ENCODE peak calls at places on chromosomes 4 and X, in nine cellular contexts. P is IMR-90, F is Caco-2, N is astrocyte of the spinal cord, T is suprapubic skin, O is H1, U is heart left ventricle, D is kidney epithelial cell, M is AG04450. H is an unnamed sample.

GRCh38 chr4:73668806-73669205 is 48.6 kb upstream of the RASSF6 start:
- DNase-seq in P (no peak), F (no peak), N (peak), T (no peak), O (no peak), U (no peak), D (no peak), M (no peak), H (no peak)

GRCh38 chrX:118973389-118974087 is 880 bp upstream of the LONRF3 start:
- DNase-seq in P (no peak), F (no peak), N (no peak), T (peak), O (no peak), U (no peak), D (no peak), M (no peak), H (no peak)

GRCh38 chr4:138576684-138577083 is 334.5 kb upstream of the SLC7A11 start:
- DNase-seq in P (peak), F (peak), N (peak), T (no peak), O (no peak), U (no peak), D (no peak), M (peak), H (peak)

GRCh38 chr4:172411180-172411579 is 598.0 kb downstream of the GALNTL6 start:
- DNase-seq in P (no peak), F (no peak), N (no peak), T (no peak), O (no peak), U (no peak), D (no peak), M (no peak), H (no peak)

GRCh38 chr4:168124008-168124641 is 31.8 kb downstream of the ANXA10 start:
- DNase-seq in P (peak), F (no peak), N (peak), T (no peak), O (no peak), U (no peak), D (no peak), M (peak), H (no peak)

GRCh38 chrX:41881166-41881565 is 42.2 kb downstream of the CASK start:
- DNase-seq in P (no peak), F (no peak), N (no peak), T (no peak), O (no peak), U (no peak), D (no peak), M (no peak), H (no peak)

GRCh38 chr4:155809835-155810234 is 51.0 kb downstream of the GUCY1B1 start:
- DNase-seq in P (peak), F (peak), N (peak), T (no peak), O (no peak), U (no peak), D (no peak), M (peak), H (peak)

GRCh38 chr4:188941524-188942109 is 802.4 kb downstream of the TRIML1 start:
- DNase-seq in P (peak), F (no peak), N (peak), T (no peak), O (no peak), U (no peak), D (peak), M (peak), H (peak)

GRCh38 chrX:3250946-3251345 is 95.5 kb downstream of the MXRA5 start:
- DNase-seq in P (peak), F (no peak), N (no peak), T (no peak), O (no peak), U (no peak), D (no peak), M (no peak), H (no peak)

GRCh38 chr4:83217721-83218522 is 66.7 kb downstream of the COQ2 start:
- DNase-seq in P (no peak), F (no peak), N (no peak), T (no peak), O (no peak), U (no peak), D (no peak), M (no peak), H (no peak)

GRCh38 chrX:47579537-47579936 is 2.7 kb upstream of the TIMP1 start:
- DNase-seq in P (peak), F (no peak), N (peak), T (no peak), O (no peak), U (no peak), D (no peak), M (no peak), H (no peak)

GRCh38 chr4:128565565-128566186 is 243.8 kb upstream of the JADE1 start:
- DNase-seq in P (no peak), F (peak), N (no peak), T (no peak), O (peak), U (peak), D (no peak), M (no peak), H (no peak)

GRCh38 chrX:136214551-136214950 is 36.6 kb downstream of the MAP7D3 start:
- DNase-seq in P (peak), F (peak), N (peak), T (no peak), O (no peak), U (no peak), D (peak), M (peak), H (peak)

GRCh38 chr4:84493092-84493850 is 5.8 kb downstream of the NKX6-1 start:
- DNase-seq in P (peak), F (peak), N (peak), T (no peak), O (peak), U (no peak), D (no peak), M (no peak), H (no peak)

GRCh38 chr4:2757426-2757825 is 1.3 kb upstream of the TNIP2 start:
- DNase-seq in P (no peak), F (no peak), N (no peak), T (no peak), O (no peak), U (no peak), D (no peak), M (no peak), H (no peak)

GRCh38 chr4:153616005-153616555 is 68.0 kb upstream of the TLR2 start:
- DNase-seq in P (no peak), F (no peak), N (no peak), T (no peak), O (no peak), U (no peak), D (no peak), M (no peak), H (no peak)

GRCh38 chrX:152638443-152638904 is 779 bp downstream of the GABRQ start:
- DNase-seq in P (no peak), F (no peak), N (no peak), T (no peak), O (peak), U (no peak), D (no peak), M (no peak), H (no peak)

GRCh38 chr4:8871417-8872401 is at the start of gene HMX1:
- DNase-seq in P (no peak), F (peak), N (no peak), T (no peak), O (peak), U (no peak), D (no peak), M (no peak), H (no peak)

GRCh38 chr4:10008208-10009005 is 12.9 kb downstream of the SLC2A9 start:
- DNase-seq in P (peak), F (no peak), N (peak), T (no peak), O (no peak), U (no peak), D (no peak), M (no peak), H (no peak)

GRCh38 chr4:180058731-180059215 is 2184.4 kb upstream of the TENM3 start:
- DNase-seq in P (peak), F (peak), N (peak), T (no peak), O (peak), U (peak), D (no peak), M (no peak), H (no peak)

GRCh38 chr4:63787326-63787725 is 621.9 kb downstream of the TECRL start:
- DNase-seq in P (no peak), F (no peak), N (no peak), T (no peak), O (no peak), U (no peak), D (no peak), M (no peak), H (no peak)

GRCh38 chrX:136047969-136048368 is 62.7 kb downstream of the SLC9A6 start:
- DNase-seq in P (peak), F (no peak), N (peak), T (no peak), O (no peak), U (no peak), D (no peak), M (no peak), H (no peak)

GRCh38 chr4:156538651-156539285 is 432.8 kb downstream of the PDGFC start:
- DNase-seq in P (no peak), F (no peak), N (no peak), T (no peak), O (no peak), U (no peak), D (no peak), M (no peak), H (no peak)

DNA sequence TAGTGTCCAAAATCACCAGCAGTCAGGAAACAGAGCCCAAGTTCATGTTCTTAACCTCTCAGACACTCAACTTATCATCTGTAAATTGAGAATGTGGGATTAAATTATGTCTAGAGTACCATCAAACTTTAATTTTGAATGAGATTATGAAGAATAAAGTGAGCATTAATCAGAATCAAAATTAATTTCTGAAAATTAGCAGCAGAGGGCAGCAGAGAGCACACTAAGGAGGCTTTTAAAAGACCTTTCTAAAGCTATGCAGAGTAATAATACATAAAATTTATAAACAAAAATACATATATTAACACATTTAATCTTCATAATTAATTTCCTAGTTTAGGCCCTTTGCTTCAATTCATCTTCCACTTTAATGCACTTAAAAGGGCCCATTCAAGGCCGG is 7.1 kb downstream of the TASL start:
- DNase-seq in P (peak), F (peak), N (peak), T (no peak), O (no peak), U (no peak), D (no peak), M (no peak), H (peak)
- TF ChIP-seq CTCF in P (peak), F (peak), N (peak), T (peak), O (no peak), U (peak), D (peak), M (peak), H (peak)

GRCh38 chrX:40144576-40144975 is 46.8 kb upstream of the BCOR start:
- DNase-seq in P (no peak), F (no peak), N (no peak), T (no peak), O (no peak), U (no peak), D (no peak), M (no peak), H (no peak)
- H3K4me3 ChIP-seq in P (no peak), F (no peak), N (no peak), T (peak), O (peak), U (no peak), D (no peak), M (no peak), H (no peak)

GRCh38 chr4:139584019-139584418 is 28.0 kb upstream of the SETD7 start:
- DNase-seq in P (no peak), F (no peak), N (no peak), T (no peak), O (no peak), U (no peak), D (no peak), M (no peak), H (no peak)

GRCh38 chr4:139584784-139585183 is 28.8 kb upstream of the SETD7 start:
- DNase-seq in P (no peak), F (no peak), N (no peak), T (peak), O (no peak), U (no peak), D (no peak), M (no peak), H (no peak)

GRCh38 chr4:139581096-139581495 is 25.1 kb upstream of the SETD7 start:
- DNase-seq in P (no peak), F (peak), N (no peak), T (no peak), O (no peak), U (no peak), D (no peak), M (no peak), H (no peak)

GRCh38 chr4:139585468-139585867 is 29.4 kb upstream of the SETD7 start:
- DNase-seq in P (no peak), F (no peak), N (no peak), T (peak), O (no peak), U (no peak), D (no peak), M (no peak), H (no peak)

DNA sequence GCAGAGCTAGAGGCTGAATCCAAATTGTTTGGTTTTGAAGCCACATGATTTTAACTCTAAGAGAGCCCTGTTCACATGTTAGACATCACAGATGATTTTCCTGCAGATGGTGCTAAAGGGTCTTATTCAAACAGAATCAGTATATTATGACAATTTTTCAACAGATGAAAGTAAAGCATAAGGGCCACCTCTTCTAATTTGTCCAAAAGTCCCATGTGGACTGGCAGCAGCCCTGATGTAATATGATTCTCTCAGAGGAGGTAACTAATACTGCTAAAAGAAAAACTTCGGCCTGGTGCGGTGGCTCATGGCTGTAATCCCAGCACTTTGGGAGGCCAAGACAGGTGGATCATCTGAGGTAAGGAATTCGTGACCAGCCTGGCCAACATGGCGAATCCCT is 26.0 kb upstream of the SETD7 start:
- DNase-seq in P (peak), F (no peak), N (no peak), T (no peak), O (no peak), U (no peak), D (no peak), M (no peak), H (no peak)
- TF ChIP-seq CTCF in P (peak), F (no peak), N (no peak), T (no peak), O (no peak), U (no peak), D (no peak), M (peak), H (no peak)

DNA sequence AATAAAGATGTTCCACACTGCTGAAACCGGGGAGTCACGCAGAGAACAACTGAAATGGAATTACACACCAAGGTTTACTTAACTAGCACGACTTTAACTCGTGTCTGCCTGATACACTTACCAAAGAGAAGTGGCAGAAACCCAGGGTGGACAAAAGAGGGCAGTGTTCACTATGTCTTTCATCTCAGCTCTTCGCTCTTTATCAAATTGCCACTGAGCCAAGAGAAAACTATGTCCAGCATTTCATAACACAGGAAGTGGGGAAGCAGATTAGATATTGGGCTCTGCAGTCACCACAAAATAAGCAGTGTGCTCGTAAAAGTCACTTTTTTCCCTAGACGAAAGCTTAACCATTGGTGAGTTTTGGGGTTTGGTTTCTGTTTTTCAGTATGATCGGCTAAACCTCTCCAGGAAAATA is 155.7 kb downstream of the CHIC2 start:
- DNase-seq in P (peak), F (peak), N (peak), T (no peak), O (no peak), U (peak), D (peak), M (peak), H (peak)
- H3K4me3 ChIP-seq in P (peak), F (peak), N (peak), T (no peak), O (no peak), U (peak), D (no peak), M (peak), H (peak)

GRCh38 chrX:97446298-97446882 is 562.7 kb downstream of the RPA4 start:
- DNase-seq in P (no peak), F (no peak), N (peak), T (no peak), O (no peak), U (no peak), D (no peak), M (no peak), H (no peak)
- TF ChIP-seq CTCF in P (no peak), F (no peak), N (peak), T (no peak), O (no peak), U (no peak), D (peak), M (peak), H (no peak)

GRCh38 chr4:41258783-41259182 is 2.1 kb downstream of the UCHL1 start:
- DNase-seq in P (peak), F (peak), N (peak), T (no peak), O (no peak), U (no peak), D (peak), M (peak), H (peak)

GRCh38 chr4:41257257-41257900 is 651 bp downstream of the UCHL1 start:
- DNase-seq in P (peak), F (peak), N (peak), T (no peak), O (peak), U (peak), D (no peak), M (no peak), H (no peak)

GRCh38 chr4:41256131-41256739 is 493 bp upstream of the UCHL1 start:
- DNase-seq in P (peak), F (peak), N (peak), T (no peak), O (no peak), U (no peak), D (no peak), M (peak), H (no peak)

GRCh38 chr4:41256740-41257256 is at the start of gene UCHL1:
- DNase-seq in P (peak), F (peak), N (peak), T (no peak), O (peak), U (peak), D (peak), M (peak), H (peak)

GRCh38 chr4:41257901-41258300 is 1.2 kb downstream of the UCHL1 start:
- DNase-seq in P (no peak), F (no peak), N (no peak), T (no peak), O (no peak), U (no peak), D (no peak), M (no peak), H (no peak)
- H3K4me3 ChIP-seq in P (peak), F (peak), N (peak), T (peak), O (peak), U (peak), D (peak), M (peak), H (peak)

H was measured in astrocyte of the cerebellum.